ENCODE peak calls at places on chromosomes 12 and 14, in four cellular contexts. N is kidney, H is iPS DF 6.9, V is Peyer's patch. A is an unnamed sample.

GRCh38 chr12:20174776-20175175 is 193.6 kb upstream of the PDE3A start:
- DNase-seq in N (no peak), H (no peak), V (no peak), A (no peak)

GRCh38 chr14:75259510-75259855 is 19.1 kb upstream of the FOS start:
- DNase-seq in N (no peak), H (no peak), V (no peak), A (no peak)

GRCh38 chr12:4274960-4275868 is 1.7 kb downstream of the CCND2 start:
- DNase-seq in N (no peak), H (no peak), V (no peak), A (no peak)

GRCh38 chr14:49849213-49849847 is 3.3 kb downstream of the NEMF start:
- DNase-seq in N (no peak), H (no peak), V (no peak), A (no peak)

GRCh38 chr14:29896354-29896768 is 31.3 kb downstream of the PRKD1 start:
- DNase-seq in N (no peak), H (no peak), V (no peak), A (no peak)

GRCh38 chr12:107731376-107731775 is 29.6 kb downstream of the PRDM4 start:
- DNase-seq in N (no peak), H (no peak), V (peak; percentile 73), A (no peak)

GRCh38 chr12:58285551-58285950 is 344.2 kb downstream of the ATP23 start:
- DNase-seq in N (no peak), H (no peak), V (no peak), A (no peak)

GRCh38 chr12:95626854-95627253 is 75.6 kb upstream of the USP44 start:
- DNase-seq in N (no peak), H (no peak), V (no peak), A (no peak)

GRCh38 chr12:1910468-1910867 is 8.0 kb downstream of the CACNA2D4 start:
- DNase-seq in N (no peak), H (no peak), V (no peak), A (no peak)

GRCh38 chr12:71746983-71747611 is 7.6 kb upstream of the RAB21 start:
- DNase-seq in N (no peak), H (peak; percentile 27), V (no peak), A (peak; percentile 46)

GRCh38 chr12:111578276-111578970 is 20.7 kb downstream of the ATXN2 start:
- DNase-seq in N (no peak), H (no peak), V (no peak), A (no peak)

GRCh38 chr12:66217342-66217929 is 28.4 kb downstream of the IRAK3 start:
- DNase-seq in N (no peak), H (no peak), V (no peak), A (no peak)

GRCh38 chr12:129276408-129277042 is 423.2 kb downstream of the GLT1D1 start:
- DNase-seq in N (no peak), H (no peak), V (no peak), A (no peak)

GRCh38 chr12:10235761-10236631 is 23.3 kb downstream of the GABARAPL1 start:
- DNase-seq in N (no peak), H (no peak), V (no peak), A (no peak)

GRCh38 chr14:91403069-91403600 is 14.5 kb downstream of the CCDC88C start:
- DNase-seq in N (no peak), H (no peak), V (no peak), A (no peak)

DNA sequence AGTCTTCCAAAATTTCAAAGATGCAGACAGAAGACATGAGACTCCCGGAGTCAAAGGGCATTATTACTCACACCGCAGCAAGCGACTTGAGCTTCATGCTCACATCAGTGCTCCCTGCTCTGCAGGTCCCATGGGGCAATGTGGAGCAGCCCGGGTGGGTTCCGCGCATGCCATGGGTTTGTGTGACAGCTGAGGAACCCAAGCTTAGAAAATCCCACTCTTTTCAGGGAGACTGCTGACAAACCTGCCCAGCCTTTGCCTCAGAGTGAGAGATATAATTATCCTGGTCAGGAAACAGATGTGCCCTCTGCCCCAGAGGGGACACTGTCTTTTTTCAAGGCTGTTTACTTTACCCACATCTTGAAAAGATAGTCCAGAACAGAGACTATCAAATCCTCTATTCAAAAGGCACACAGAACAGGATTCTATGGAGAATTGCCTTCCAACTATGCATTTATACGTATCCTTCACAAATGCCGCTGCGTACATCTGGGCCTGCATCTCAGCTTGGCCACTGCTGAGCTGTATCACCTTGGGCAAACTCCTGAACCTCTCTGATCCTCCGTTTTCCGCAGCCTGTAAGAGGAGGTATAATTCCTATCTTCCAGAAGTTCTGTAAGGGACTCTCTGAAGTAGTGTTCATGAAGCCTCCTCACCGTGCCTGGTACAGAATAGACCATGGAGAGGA is 16.0 kb downstream of the C14orf132 start:
- DNase-seq in N (no peak), H (no peak), V (no peak), A (no peak)
- H3K4me1 ChIP-seq in N (no peaks in the 10 kb centered on the region), H (no peaks in the 10 kb centered on the region), V (no peaks in the 10 kb centered on the region), A (peaks cover 5% of the 10 kb centered on the region)

GRCh38 chr14:67738740-67739504 is 37.2 kb downstream of the RDH12 start:
- DNase-seq in N (no peak), H (no peak), V (no peak), A (peak; percentile 48)
- H3K27ac ChIP-seq in N (no peak overlapping the region), H (no peak overlapping the region), V (no peak overlapping the region), A (peak overlapping the region; percentile 54)

GRCh38 chr12:89327477-89328094 is 24.7 kb downstream of the DUSP6 start:
- DNase-seq in N (no peak), H (no peak), V (no peak), A (no peak)

GRCh38 chr12:89326260-89327040 is 25.9 kb downstream of the DUSP6 start:
- DNase-seq in N (peak; percentile 68), H (no peak), V (no peak), A (no peak)

GRCh38 chr12:89324437-89324836 is 27.9 kb downstream of the DUSP6 start:
- DNase-seq in N (peak; percentile 67), H (no peak), V (no peak), A (no peak)

GRCh38 chr12:89323568-89324218 is 28.6 kb downstream of the DUSP6 start:
- DNase-seq in N (no peak), H (no peak), V (no peak), A (no peak)

DNA sequence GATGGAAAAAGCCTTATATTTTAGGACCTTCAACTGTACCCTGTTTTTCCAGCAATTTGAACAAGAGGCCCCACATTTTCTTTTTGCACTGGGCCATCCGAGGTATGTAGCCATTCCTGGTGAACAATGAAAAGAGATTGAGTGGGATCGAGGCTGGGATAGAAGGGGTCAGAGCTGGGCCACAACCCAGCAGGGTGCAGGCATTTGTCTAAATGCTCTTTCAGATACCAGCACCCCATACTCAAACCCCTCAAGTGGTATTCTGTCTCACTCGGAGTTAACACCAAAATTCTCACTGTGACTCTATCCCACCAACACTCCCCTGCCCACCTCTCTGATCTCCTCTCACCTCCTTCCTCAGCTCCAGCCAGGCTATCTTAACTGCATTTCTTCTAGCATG is 26.8 kb downstream of the DUSP6 start:
- DNase-seq in N (no peak), H (no peak), V (no peak), A (no peak)
- H3K4me1 ChIP-seq in N (peaks cover 3% of the 10 kb centered on the region), H (peaks cover 1% of the 10 kb centered on the region), V (no peaks in the 10 kb centered on the region), A (no peaks in the 10 kb centered on the region)

DNA sequence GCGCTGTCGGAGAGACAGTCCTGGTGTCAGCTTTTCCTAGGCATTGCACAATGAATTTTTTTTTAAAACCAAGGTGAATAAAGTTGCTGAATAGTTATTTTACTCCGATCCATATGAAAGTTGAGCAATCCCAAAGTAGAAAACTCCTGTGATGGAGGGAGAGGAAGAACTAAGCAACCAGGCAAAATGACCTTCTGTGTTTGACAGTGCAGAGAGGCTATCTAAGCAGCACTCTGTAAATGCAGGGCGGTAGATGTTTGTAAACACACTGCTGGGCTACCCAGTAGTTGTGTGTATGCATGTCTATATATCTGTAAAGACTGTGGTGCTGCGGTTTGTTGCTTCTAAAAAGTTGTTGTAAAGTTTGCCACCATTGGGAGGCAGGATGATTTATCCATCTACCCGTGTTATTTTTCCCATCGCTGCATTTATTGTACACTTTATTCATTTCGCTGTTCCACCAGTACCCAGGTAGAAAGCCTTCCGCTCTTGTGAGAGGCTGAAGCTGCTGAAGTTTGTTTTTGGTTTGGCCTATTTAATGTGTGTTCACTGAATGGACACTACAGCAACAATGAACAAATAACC is 1.3 kb downstream of the ETV6 start:
- DNase-seq in N (no peak), H (no peak), V (no peak), A (peak; percentile 15)
- H3K27ac ChIP-seq in N (no peak overlapping the region), H (no peak overlapping the region), V (peak overlapping the region; percentile 93), A (peak overlapping the region; percentile 98)

GRCh38 chr12:53219956-53220856 is 11.8 kb downstream of the RARG start:
- DNase-seq in N (peak; percentile 91), H (no peak), V (peak; percentile 93), A (peak; percentile 77)
- H3K4me1 ChIP-seq in N (peaks cover 8% of the 10 kb centered on the region), H (peaks cover 43% of the 10 kb centered on the region), V (no peaks in the 10 kb centered on the region), A (peaks cover 57% of the 10 kb centered on the region)

GRCh38 chr12:120356567-120357030 is 12.4 kb downstream of the MSI1 start:
- DNase-seq in N (peak; percentile 88), H (peak; percentile 61), V (peak; percentile 54), A (peak; percentile 81)
- H3K27ac ChIP-seq in N (no peak overlapping the region), H (no peak overlapping the region), V (no peak overlapping the region), A (no peak overlapping the region)

DNA sequence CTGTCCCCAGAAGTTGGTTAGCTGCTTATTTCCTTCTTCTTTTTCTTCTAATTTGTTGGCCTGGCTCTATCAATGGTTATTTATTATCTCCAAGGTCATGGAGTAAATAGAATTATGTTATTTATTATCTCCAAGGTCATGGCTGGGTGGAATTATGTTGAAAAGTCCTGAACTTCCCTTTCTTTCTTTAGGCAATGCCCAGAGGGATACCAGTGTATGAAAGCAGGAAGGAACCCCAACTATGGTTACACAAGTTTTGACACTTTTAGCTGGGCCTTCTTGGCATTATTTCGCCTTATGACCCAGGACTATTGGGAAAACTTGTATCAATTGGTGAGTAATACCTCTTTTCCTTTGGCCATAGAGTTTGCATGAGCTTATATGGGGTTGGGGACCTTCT is 111.5 kb downstream of the SCN8A start:
- DNase-seq in N (no peak), H (no peak), V (no peak), A (no peak)
- H3K4me1 ChIP-seq in N (peaks cover 4% of the 10 kb centered on the region), H (no peaks in the 10 kb centered on the region), V (no peaks in the 10 kb centered on the region), A (no peaks in the 10 kb centered on the region)

A was measured in transverse colon.